ENCODE peak calls at places on chromosomes 2 and 18, in eight cellular contexts. P is GM13977, Z is AG04449, F is psoas muscle, B is spleen, E is A549, M is Calu3, S is WTC11. X is an unnamed sample.

GRCh38 chr18:55136864-55137263 is 177.6 kb upstream of the CCDC68 start:
- DNase-seq in P (no peak), Z (no peak), F (no peak), B (no peak), E (no peak), M (no peak), S (no peak), X (no peak)

GRCh38 chr2:191950132-191950885 is 103.4 kb upstream of the CAVIN2 start:
- DNase-seq in P (no peak), Z (no peak), F (no peak), B (no peak), E (peak), M (no peak), S (no peak), X (no peak)

GRCh38 chr2:201500534-201500933 is 49.0 kb downstream of the STRADB start:
- DNase-seq in P (no peak), Z (no peak), F (no peak), B (no peak), E (no peak), M (no peak), S (no peak), X (no peak)

GRCh38 chr2:111659361-111660281 is 224.4 kb downstream of the ANAPC1 start:
- DNase-seq in P (no peak), Z (no peak), F (peak), B (no peak), E (peak), M (peak), S (peak), X (no peak)

GRCh38 chr2:237743561-237744269 is 54.9 kb upstream of the RBM44 start:
- DNase-seq in P (no peak), Z (no peak), F (peak), B (no peak), E (peak), M (peak), S (no peak), X (no peak)

GRCh38 chr2:145860083-145860482 is 1340.2 kb upstream of the ZEB2 start:
- DNase-seq in P (no peak), Z (no peak), F (no peak), B (no peak), E (no peak), M (no peak), S (no peak), X (no peak)

GRCh38 chr2:13686262-13686661 is 946.3 kb upstream of the LRATD1 start:
- DNase-seq in P (no peak), Z (no peak), F (no peak), B (no peak), E (no peak), M (no peak), S (no peak), X (no peak)

GRCh38 chr2:42934568-42935258 is 142.3 kb upstream of the HAAO start:
- DNase-seq in P (no peak), Z (no peak), F (no peak), B (no peak), E (no peak), M (no peak), S (no peak), X (no peak)

GRCh38 chr18:70907673-70908072 is 618.8 kb downstream of the SOCS6 start:
- DNase-seq in P (no peak), Z (no peak), F (no peak), B (no peak), E (peak), M (peak), S (no peak), X (no peak)

GRCh38 chr2:142980246-142981068 is 103.0 kb downstream of the KYNU start:
- DNase-seq in P (peak), Z (no peak), F (no peak), B (no peak), E (peak), M (peak), S (no peak), X (peak)

GRCh38 chr2:187461294-187462261 is 13.5 kb upstream of the CALCRL start:
- DNase-seq in P (no peak), Z (no peak), F (peak), B (no peak), E (no peak), M (no peak), S (peak), X (no peak)

GRCh38 chr2:61538920-61539559 is 884 bp upstream of the XPO1 start:
- DNase-seq in P (peak), Z (no peak), F (no peak), B (no peak), E (no peak), M (peak), S (no peak), X (no peak)

GRCh38 chr18:60503166-60503565 is 130.6 kb upstream of the MC4R start:
- DNase-seq in P (no peak), Z (no peak), F (no peak), B (no peak), E (no peak), M (no peak), S (no peak), X (no peak)

GRCh38 chr2:223954401-223954800 is 2.9 kb upstream of the MRPL44 start:
- DNase-seq in P (no peak), Z (peak), F (no peak), B (no peak), E (no peak), M (no peak), S (no peak), X (no peak)

GRCh38 chr2:36380624-36381481 is 25.3 kb downstream of the CRIM1 start:
- DNase-seq in P (no peak), Z (no peak), F (no peak), B (peak), E (peak), M (peak), S (peak), X (no peak)

GRCh38 chr2:81839780-81840179 is 1535.2 kb upstream of the LRRTM1 start:
- DNase-seq in P (no peak), Z (no peak), F (no peak), B (no peak), E (no peak), M (no peak), S (no peak), X (no peak)

GRCh38 chr2:48072556-48072955 is 166.3 kb upstream of the FBXO11 start:
- DNase-seq in P (no peak), Z (no peak), F (no peak), B (no peak), E (no peak), M (no peak), S (no peak), X (no peak)

GRCh38 chr2:215028231-215028630 is 110.2 kb downstream of the ABCA12 start:
- DNase-seq in P (no peak), Z (peak), F (no peak), B (no peak), E (no peak), M (no peak), S (no peak), X (no peak)

GRCh38 chr18:7158201-7158600 is 40.6 kb upstream of the LAMA1 start:
- DNase-seq in P (no peak), Z (peak), F (no peak), B (no peak), E (no peak), M (no peak), S (no peak), X (no peak)

GRCh38 chr2:201807452-201807980 is 1.2 kb downstream of the CDK15 start:
- DNase-seq in P (no peak), Z (no peak), F (peak), B (no peak), E (no peak), M (no peak), S (no peak), X (no peak)

GRCh38 chr2:190637331-190637734 is 11.6 kb upstream of the NAB1 start:
- DNase-seq in P (no peak), Z (peak), F (no peak), B (no peak), E (no peak), M (no peak), S (no peak), X (no peak)

GRCh38 chr18:61274561-61274960 is 58.7 kb upstream of the CDH20 start:
- DNase-seq in P (no peak), Z (no peak), F (no peak), B (no peak), E (no peak), M (no peak), S (no peak), X (no peak)

GRCh38 chr18:13159579-13159978 is 59.0 kb upstream of the LDLRAD4 start:
- DNase-seq in P (peak), Z (peak), F (no peak), B (no peak), E (peak), M (peak), S (no peak), X (peak)

GRCh38 chr2:176504431-176504830 is 235.2 kb downstream of the MTX2 start:
- DNase-seq in P (no peak), Z (no peak), F (no peak), B (no peak), E (no peak), M (no peak), S (no peak), X (no peak)

GRCh38 chr18:57621252-57621607 is 406 bp downstream of the NARS1 start:
- DNase-seq in P (peak), Z (no peak), F (no peak), B (no peak), E (no peak), M (peak), S (no peak), X (peak)

GRCh38 chr2:85015653-85016360 is 44.8 kb downstream of the KCMF1 start:
- DNase-seq in P (no peak), Z (no peak), F (no peak), B (no peak), E (no peak), M (no peak), S (no peak), X (no peak)
- TF ChIP-seq CTCF in P (no peak), Z (no peak), F (peak), B (no peak), E (no peak), M (peak), S (no peak), X (no peak)

DNA sequence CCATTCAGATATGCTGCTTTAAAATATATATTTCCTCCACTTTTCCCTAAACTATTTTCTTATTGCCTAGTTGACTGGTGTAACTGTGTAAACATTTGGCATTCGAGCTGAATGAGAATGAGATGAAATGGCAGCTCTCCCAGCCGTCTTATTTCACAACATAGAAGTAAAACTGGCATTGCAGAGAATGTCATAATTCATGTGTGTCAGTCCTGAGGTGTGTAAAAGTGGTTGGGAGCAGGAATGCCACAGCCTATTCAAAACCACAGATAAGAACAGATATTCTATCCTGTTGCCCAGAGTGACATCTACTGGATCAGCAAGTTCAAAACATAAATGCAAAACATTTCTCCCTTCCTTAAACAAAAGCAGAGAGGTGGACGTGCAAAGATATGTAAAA is 565.5 kb upstream of the CHAC2 start:
- DNase-seq in P (no peak), Z (peak), F (no peak), B (no peak), E (no peak), M (peak), S (no peak), X (no peak)
- TF ChIP-seq CTCF in P (no peak), Z (peak), F (no peak), B (no peak), E (peak), M (no peak), S (no peak), X (no peak)

GRCh38 chr18:48428494-48429177 is 19.5 kb upstream of the ZBTB7C start:
- DNase-seq in P (no peak), Z (no peak), F (no peak), B (no peak), E (no peak), M (no peak), S (no peak), X (no peak)
- TF ChIP-seq CTCF in P (no peak), Z (no peak), F (no peak), B (no peak), E (no peak), M (no peak), S (no peak), X (no peak)

GRCh38 chr2:106869512-106870276 is 16.3 kb downstream of the ST6GAL2 start:
- DNase-seq in P (no peak), Z (no peak), F (no peak), B (no peak), E (no peak), M (no peak), S (peak), X (no peak)
- TF ChIP-seq CTCF in P (no peak), Z (no peak), F (no peak), B (no peak), E (no peak), M (no peak), S (peak), X (no peak)

GRCh38 chr18:673317-673716 is 15.9 kb downstream of the TYMS start:
- DNase-seq in P (no peak), Z (no peak), F (no peak), B (no peak), E (no peak), M (no peak), S (no peak), X (no peak)
- TF ChIP-seq CTCF in P (no peak), Z (no peak), F (no peak), B (no peak), E (no peak), M (no peak), S (no peak), X (no peak)

GRCh38 chr2:68185541-68186164 is 28.0 kb downstream of the PNO1 start:
- DNase-seq in P (no peak), Z (no peak), F (peak), B (no peak), E (peak), M (peak), S (peak), X (peak)
- TF ChIP-seq CTCF in P (peak), Z (peak), F (peak), B (peak), E (peak), M (peak), S (peak), X (peak)

DNA sequence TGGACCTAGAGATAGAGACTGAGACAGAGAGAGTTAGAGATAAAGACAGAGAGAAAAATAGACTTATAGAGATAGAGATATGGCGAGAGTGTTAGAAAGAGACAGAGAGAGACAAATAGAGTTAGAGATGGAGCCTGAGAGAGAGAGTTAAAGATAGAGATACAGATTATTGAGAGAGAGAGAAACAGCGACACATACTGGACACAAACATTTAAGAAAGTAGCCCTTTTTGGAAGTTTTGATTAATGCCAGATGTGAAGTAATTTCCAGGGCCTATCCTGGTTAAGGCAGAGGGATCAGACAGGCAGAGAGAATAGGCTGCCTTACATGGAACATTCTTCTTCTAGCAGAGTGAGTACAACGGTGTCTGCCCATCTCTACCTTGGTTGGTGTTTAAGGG is 311.6 kb upstream of the CDH7 start:
- DNase-seq in P (no peak), Z (no peak), F (no peak), B (no peak), E (no peak), M (no peak), S (no peak), X (no peak)
- TF ChIP-seq CTCF in P (no peak), Z (no peak), F (no peak), B (no peak), E (no peak), M (no peak), S (no peak), X (no peak)

GRCh38 chr2:134790487-134790886 is 47.9 kb upstream of the ACMSD start:
- DNase-seq in P (no peak), Z (no peak), F (no peak), B (no peak), E (no peak), M (no peak), S (no peak), X (no peak)
- TF ChIP-seq CTCF in P (no peak), Z (no peak), F (no peak), B (no peak), E (no peak), M (no peak), S (peak), X (no peak)

DNA sequence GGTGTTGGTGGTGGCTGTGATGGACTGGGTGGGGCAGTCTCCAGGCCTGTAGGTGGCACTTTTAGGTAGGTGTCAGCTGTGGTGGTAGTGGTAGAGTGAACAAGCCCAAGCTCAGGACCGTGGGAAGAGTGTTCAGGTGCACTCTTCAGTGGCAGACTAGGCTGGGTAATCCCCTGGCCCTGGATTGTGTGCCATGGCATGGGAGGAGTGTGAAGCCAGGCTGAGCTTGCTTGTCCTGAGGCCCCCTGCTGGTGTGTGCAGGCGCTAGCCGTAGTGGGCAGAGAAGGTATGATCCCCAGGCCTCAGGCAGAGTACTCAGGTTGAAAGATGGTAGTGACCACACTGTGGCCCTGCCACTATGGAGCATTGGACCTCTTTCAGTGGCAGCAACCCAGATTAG is 850.3 kb downstream of the DSC3 start:
- DNase-seq in P (no peak), Z (no peak), F (no peak), B (no peak), E (no peak), M (no peak), S (peak), X (no peak)
- TF ChIP-seq CTCF in P (peak), Z (no peak), F (no peak), B (no peak), E (no peak), M (no peak), S (no peak), X (no peak)

X was measured in GM10248.